ENCODE peak calls at places on chromosomes 6 and 20, in five cellular contexts. P is HCT116, I is K562, V is HepG2, B is H1. F is an unnamed sample.

GRCh38 chr20:62040381-62040922 is 25.2 kb downstream of the TAF4 start:
- DNase-seq in P (no peak), I (no peak), V (no peak), B (no peak), F (no peak)

GRCh38 chr20:51541189-51542032 is 1.1 kb downstream of the NFATC2 start:
- DNase-seq in P (no peak), I (peak), V (peak), B (no peak), F (no peak)

GRCh38 chr6:14945461-14946210 is 300.2 kb upstream of the JARID2 start:
- DNase-seq in P (no peak), I (no peak), V (no peak), B (no peak), F (no peak)

GRCh38 chr20:3239026-3239866 is at the start of gene SLC4A11:
- DNase-seq in P (peak), I (peak), V (peak), B (peak), F (peak)

GRCh38 chr6:117550078-117550600 is 52.2 kb downstream of the GOPC start:
- DNase-seq in P (no peak), I (no peak), V (no peak), B (no peak), F (no peak)

GRCh38 chr6:27568226-27568889 is 95.5 kb upstream of the ZNF184 start:
- DNase-seq in P (no peak), I (no peak), V (peak), B (no peak), F (no peak)

GRCh38 chr6:33430334-33430733 is 10.5 kb downstream of the SYNGAP1 start:
- DNase-seq in P (no peak), I (no peak), V (no peak), B (no peak), F (no peak)

GRCh38 chr6:52534966-52535390 is 41.9 kb downstream of the TRAM2 start:
- DNase-seq in P (no peak), I (no peak), V (no peak), B (no peak), F (no peak)

GRCh38 chr20:61429458-61430227 is 177.6 kb downstream of the CDH4 start:
- DNase-seq in P (no peak), I (no peak), V (no peak), B (no peak), F (no peak)

GRCh38 chr6:118350881-118351430 is 197.1 kb upstream of the PLN start:
- DNase-seq in P (no peak), I (no peak), V (no peak), B (no peak), F (no peak)

GRCh38 chr6:169847141-169847674 is 95.8 kb downstream of the ERMARD start:
- DNase-seq in P (no peak), I (no peak), V (no peak), B (no peak), F (no peak)
- TF ChIP-seq JUND in P (no peak), I (no peak), V (no peak), B (no peak), F (no peak)

GRCh38 chr6:19610260-19610659 is 226.9 kb upstream of the ID4 start:
- DNase-seq in P (no peak), I (no peak), V (no peak), B (no peak), F (no peak)

GRCh38 chr6:19608546-19608945 is 228.6 kb upstream of the ID4 start:
- DNase-seq in P (no peak), I (no peak), V (no peak), B (no peak), F (no peak)

GRCh38 chr6:19603716-19604115 is 233.5 kb upstream of the ID4 start:
- DNase-seq in P (no peak), I (no peak), V (no peak), B (no peak), F (no peak)

GRCh38 chr6:19602614-19603013 is 234.6 kb upstream of the ID4 start:
- DNase-seq in P (no peak), I (no peak), V (no peak), B (no peak), F (no peak)

DNA sequence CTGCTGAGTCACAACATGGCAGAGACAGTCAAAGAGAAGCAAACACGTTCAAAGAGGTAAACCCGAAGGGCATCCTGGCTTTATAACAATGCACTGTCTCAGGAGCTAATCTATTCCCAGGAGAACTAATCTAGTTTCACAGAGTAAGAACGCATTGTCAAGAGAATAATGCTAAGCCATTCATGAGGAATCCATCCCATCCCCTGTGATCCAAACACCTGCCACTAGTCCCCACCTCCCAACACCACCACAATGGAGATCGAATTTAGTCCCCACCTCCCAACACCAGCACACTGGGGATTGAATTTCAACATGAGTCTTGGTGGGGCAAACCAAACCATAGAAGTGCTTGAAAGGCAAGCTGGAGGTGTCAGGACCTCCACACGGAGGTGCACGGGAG is 231.5 kb upstream of the ID4 start:
- DNase-seq in P (no peak), I (no peak), V (no peak), B (no peak), F (no peak)
- TF ChIP-seq JUND in P (no peak), I (no peak), V (no peak), B (no peak), F (no peak)

DNA sequence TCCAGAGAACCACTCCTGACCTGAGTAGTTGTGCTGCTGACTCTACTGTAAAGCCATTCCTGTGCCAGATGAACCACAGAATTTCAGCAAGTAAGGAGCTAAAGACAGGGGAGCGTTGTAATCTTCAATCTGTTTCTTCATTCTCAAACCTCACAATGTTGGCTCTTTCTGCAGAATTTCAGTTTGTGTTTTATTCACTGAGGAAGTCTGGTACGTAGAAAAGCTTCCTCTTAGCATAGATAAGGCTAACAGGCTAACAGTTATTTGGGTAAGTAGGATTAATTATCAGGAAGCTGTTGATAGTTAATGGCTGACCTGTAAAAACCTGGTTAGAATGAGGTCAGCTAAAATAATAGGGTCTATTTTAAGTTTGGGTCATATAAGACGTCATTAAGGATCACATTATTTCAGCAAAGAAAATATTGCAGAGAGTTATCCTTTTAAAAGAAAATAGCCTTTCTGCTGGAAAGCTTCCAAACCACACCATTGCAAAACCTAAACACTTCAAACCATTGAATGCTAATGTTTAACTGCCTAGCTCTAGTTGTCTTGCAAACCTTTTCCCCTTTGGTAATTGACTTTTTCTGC is 14.1 kb upstream of the TENT5A start:
- DNase-seq in P (no peak), I (no peak), V (peak), B (no peak), F (no peak)
- TF ChIP-seq JUND in P (no peak), I (no peak), V (no peak), B (no peak), F (no peak)

DNA sequence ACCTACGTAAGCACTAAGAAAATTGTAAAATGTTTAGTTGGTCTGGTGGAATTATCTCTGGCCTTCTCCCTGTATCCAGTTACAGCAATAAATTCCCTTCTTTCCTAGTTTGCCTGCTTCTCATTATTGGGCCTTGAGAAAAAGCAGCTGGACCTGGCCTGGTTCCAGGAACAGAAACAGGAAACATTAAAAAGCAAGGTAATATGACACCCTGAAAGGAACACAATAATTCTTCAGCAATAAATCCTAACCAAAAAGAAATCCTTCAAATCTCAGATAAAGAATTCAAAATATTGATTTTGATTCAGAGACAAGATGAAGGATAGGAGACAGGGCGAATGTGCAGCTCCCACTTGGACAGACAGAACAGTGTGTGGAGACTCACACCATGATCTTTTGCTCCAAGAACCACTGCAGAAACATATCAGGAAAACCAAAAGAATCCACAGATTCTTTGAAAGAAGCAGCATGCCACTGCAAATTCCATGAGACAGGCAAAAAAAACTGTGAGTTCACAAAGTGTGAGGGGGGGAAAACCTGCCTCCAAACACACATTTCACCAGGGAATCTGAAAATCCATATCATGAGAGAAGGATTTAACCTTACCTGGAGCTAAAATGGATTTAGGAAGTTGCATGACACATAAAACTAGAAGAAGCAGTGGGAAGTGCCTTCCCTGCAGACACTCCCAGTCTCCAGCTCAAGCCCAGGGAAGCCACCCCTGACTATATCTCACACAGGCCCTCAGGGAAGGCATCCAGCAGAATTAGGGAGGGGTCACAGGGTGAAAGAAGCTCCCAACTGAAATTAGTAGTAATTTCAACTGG is 28.9 kb downstream of the TREM1 start:
- DNase-seq in P (no peak), I (no peak), V (no peak), B (no peak), F (no peak)
- TF ChIP-seq JUND in P (no peak), I (no peak), V (no peak), B (no peak), F (no peak)

DNA sequence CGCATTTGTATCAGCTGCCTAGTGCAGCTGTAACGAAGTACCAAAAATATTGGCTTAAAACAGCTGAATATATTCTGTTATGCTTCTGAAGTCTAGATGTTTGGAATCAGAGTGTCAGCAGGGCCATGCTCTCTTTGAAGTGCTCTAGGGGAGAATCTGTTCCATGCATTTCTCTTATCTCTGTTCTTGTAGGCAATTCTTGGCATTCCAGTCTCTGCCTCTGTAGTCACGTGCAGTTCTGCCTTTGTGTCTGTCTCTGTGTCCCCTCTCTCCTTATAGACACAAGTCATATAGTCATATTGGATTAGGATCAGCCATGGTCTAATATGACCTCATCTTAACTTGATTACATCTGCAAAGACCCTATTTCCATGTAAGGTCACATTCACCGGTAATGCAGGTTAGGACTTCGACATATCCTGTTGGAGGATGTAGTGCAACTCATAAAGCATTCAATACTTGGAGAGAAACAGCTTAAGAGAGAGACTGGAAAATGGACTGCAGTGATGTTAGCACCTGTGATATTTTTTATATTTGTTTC is 18.6 kb downstream of the FAM83B start:
- DNase-seq in P (no peak), I (no peak), V (no peak), B (no peak), F (no peak)
- TF ChIP-seq JUND in P (no peak), I (no peak), V (no peak), B (no peak), F (no peak)

DNA sequence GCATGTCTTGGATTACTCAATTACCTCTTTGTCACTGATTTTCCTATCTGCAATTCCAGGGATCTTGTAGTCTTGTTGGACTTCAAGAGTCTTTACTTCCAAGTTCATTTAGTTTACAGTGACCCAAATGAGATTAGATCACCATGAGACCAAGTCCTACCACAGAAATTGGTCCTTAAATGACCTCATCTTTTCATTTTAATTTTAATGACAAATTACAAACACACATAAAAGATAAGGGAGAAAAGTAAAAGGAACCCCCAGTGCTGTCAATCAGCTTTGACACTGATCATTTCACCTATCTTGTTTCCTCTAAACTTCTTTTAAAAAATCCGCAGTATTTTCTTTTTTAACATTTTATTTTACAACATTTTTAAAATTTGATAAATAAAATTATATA is 54.9 kb upstream of the FYN start:
- DNase-seq in P (no peak), I (no peak), V (no peak), B (no peak), F (no peak)
- TF ChIP-seq JUND in P (no peak), I (no peak), V (no peak), B (no peak), F (no peak)

GRCh38 chr6:3650959-3651697 is 100.4 kb downstream of the PXDC1 start:
- DNase-seq in P (no peak), I (peak), V (no peak), B (no peak), F (no peak)
- TF ChIP-seq JUND in P (no peak), I (peak), V (no peak), B (no peak), F (no peak)

GRCh38 chr6:5278047-5278446 is 16.7 kb downstream of the FARS2 start:
- DNase-seq in P (no peak), I (no peak), V (no peak), B (no peak), F (no peak)

GRCh38 chr6:5276596-5276995 is 15.3 kb downstream of the FARS2 start:
- DNase-seq in P (no peak), I (no peak), V (no peak), B (no peak), F (no peak)

GRCh38 chr6:5277589-5277988 is 16.3 kb downstream of the FARS2 start:
- DNase-seq in P (no peak), I (no peak), V (no peak), B (no peak), F (no peak)

GRCh38 chr6:5279891-5280338 is 18.6 kb downstream of the FARS2 start:
- DNase-seq in P (no peak), I (no peak), V (no peak), B (no peak), F (no peak)

DNA sequence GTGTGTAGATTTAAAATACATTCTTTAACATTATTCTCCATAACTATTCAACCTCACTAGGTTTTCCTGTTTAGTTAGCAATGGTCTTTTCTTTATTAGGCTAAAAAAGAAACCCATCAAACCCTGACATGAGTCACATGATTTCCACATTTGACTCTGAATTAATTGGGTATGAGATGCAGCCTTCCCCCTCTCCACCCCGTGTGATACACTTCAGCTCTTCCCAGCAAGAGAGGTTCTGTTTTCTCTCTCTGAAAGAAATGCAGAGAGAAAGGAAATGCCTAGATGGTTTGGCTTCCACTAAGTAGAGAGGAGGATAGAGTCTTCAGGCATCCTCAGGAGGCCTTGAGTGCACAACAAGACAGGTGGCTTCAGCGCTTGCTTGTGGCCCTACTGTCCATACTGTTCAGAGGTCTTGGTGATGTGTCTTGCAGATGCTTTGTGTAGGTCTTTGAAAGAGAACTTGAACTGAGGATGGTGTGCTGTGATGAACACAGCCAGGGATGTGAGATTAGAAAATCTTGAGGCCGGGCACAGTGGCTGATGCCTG is 17.3 kb downstream of the FARS2 start:
- DNase-seq in P (no peak), I (no peak), V (no peak), B (no peak), F (no peak)
- TF ChIP-seq JUND in P (no peak), I (no peak), V (no peak), B (no peak), F (no peak)

GRCh38 chr20:12882832-12883506 is 125.8 kb upstream of the SPTLC3 start:
- DNase-seq in P (no peak), I (no peak), V (no peak), B (no peak), F (no peak)
- TF ChIP-seq JUND in P (no peak), I (no peak), V (no peak), B (no peak), F (no peak)

F was measured in T47D.